ENCODE peak calls at places on chromosomes 3 and 15, in six cellular contexts. G, F, S, B, D and Z are unnamed samples.

GRCh38 chr3:102081587-102082289 is 232.4 kb downstream of the NFKBIZ start:
- DNase-seq in B (no peak), D (no peak), S (no peak), F (no peak), G (no peak), Z (peak)

GRCh38 chr3:73490453-73491311 is 134.1 kb downstream of the PDZRN3 start:
- DNase-seq in D (no peak), G (peak), F (no peak), B (no peak), S (no peak), Z (no peak)

GRCh38 chr3:13517253-13517977 is 31.5 kb upstream of the FBLN2 start:
- DNase-seq in G (peak), S (no peak), F (no peak), D (no peak), B (no peak), Z (no peak)

GRCh38 chr15:98725874-98726273 is 77.5 kb downstream of the IGF1R start:
- DNase-seq in B (no peak), F (no peak), D (no peak), S (no peak), G (no peak), Z (peak)

GRCh38 chr3:56302417-56302816 is 165.8 kb downstream of the ERC2 start:
- DNase-seq in D (no peak), S (no peak), B (peak), F (peak), G (no peak), Z (no peak)

GRCh38 chr15:47737424-47737823 is 20.1 kb downstream of the SEMA6D start:
- DNase-seq in S (no peak), B (no peak), F (no peak), G (no peak), D (no peak), Z (no peak)

GRCh38 chr15:74988007-74988800 is 7.2 kb upstream of the SCAMP5 start:
- DNase-seq in S (no peak), D (peak), F (peak), B (peak), G (no peak), Z (peak)

GRCh38 chr3:14239940-14240339 is 61.3 kb downstream of the LSM3 start:
- DNase-seq in D (no peak), G (no peak), F (no peak), B (no peak), S (no peak), Z (no peak)

GRCh38 chr15:36953346-36953745 is 147.0 kb downstream of the MEIS2 start:
- DNase-seq in F (no peak), G (no peak), D (no peak), B (no peak), S (no peak), Z (no peak)

GRCh38 chr3:136750922-136751258 is 1.3 kb downstream of the STAG1 start:
- DNase-seq in F (peak), B (no peak), S (no peak), G (no peak), D (no peak), Z (peak)

GRCh38 chr3:39154323-39155021 is 1.1 kb upstream of the CSRNP1 start:
- DNase-seq in S (no peak), F (no peak), G (no peak), B (no peak), D (no peak), Z (no peak)